ENCODE peak calls at places on chromosomes 13 and 19, in six cellular contexts. J is Panc1, P is Peyer's patch, D is breast epithelium, T is pancreas, O is sigmoid colon. Q is an unnamed sample.

GRCh38 chr13:70960841-70961443 is 852.7 kb upstream of the KLHL1 start:
- DNase-seq in J (no peak), P (no peak), D (no peak), T (no peak), O (no peak), Q (no peak)

GRCh38 chr13:99310382-99311031 is 3.3 kb upstream of the GPR183 start:
- DNase-seq in J (no peak), P (no peak), D (no peak), T (no peak), O (no peak), Q (no peak)

GRCh38 chr19:50833802-50834167 is 411 bp upstream of the KLK15 start:
- DNase-seq in J (no peak), P (no peak), D (no peak), T (no peak), O (no peak), Q (no peak)

GRCh38 chr19:7540761-7541480 is 5.4 kb downstream of the PNPLA6 start:
- DNase-seq in J (no peak), P (no peak), D (no peak), T (no peak), O (no peak), Q (peak; percentile 61)

GRCh38 chr19:37926255-37926654 is 19.2 kb downstream of the SIPA1L3 start:
- DNase-seq in J (no peak), P (no peak), D (no peak), T (no peak), O (no peak), Q (no peak)

GRCh38 chr13:65445340-65445739 is 1784.8 kb downstream of the PCDH9 start:
- DNase-seq in J (no peak), P (no peak), D (no peak), T (no peak), O (no peak), Q (no peak)

GRCh38 chr19:49592486-49593232 is 1.7 kb downstream of the PRR12 start:
- DNase-seq in J (no peak), P (no peak), D (no peak), T (no peak), O (peak; percentile 69), Q (no peak)

GRCh38 chr13:50941146-50941545 is 31.6 kb downstream of the RNASEH2B start:
- DNase-seq in J (no peak), P (no peak), D (no peak), T (no peak), O (no peak), Q (no peak)

GRCh38 chr13:42996584-42996983 is 4.5 kb upstream of the EPSTI1 start:
- DNase-seq in J (peak; percentile 47), P (no peak), D (no peak), T (no peak), O (no peak), Q (no peak)

GRCh38 chr13:75550159-75550567 is 572 bp downstream of the UCHL3 start:
- DNase-seq in J (no peak), P (no peak), D (peak; percentile 46), T (peak; percentile 11), O (no peak), Q (no peak)

GRCh38 chr13:49279112-49279511 is 31.4 kb downstream of the CDADC1 start:
- DNase-seq in J (no peak), P (no peak), D (no peak), T (no peak), O (no peak), Q (no peak)

GRCh38 chr13:99214232-99214631 is 13.6 kb downstream of the UBAC2 start:
- DNase-seq in J (no peak), P (no peak), D (no peak), T (no peak), O (no peak), Q (no peak)

GRCh38 chr13:29754486-29754806 is 96.0 kb downstream of the UBL3 start:
- DNase-seq in J (no peak), P (no peak), D (no peak), T (no peak), O (no peak), Q (no peak)

GRCh38 chr13:63901630-63902029 is 2486.0 kb upstream of the PCDH20 start:
- DNase-seq in J (no peak), P (no peak), D (no peak), T (no peak), O (no peak), Q (no peak)

GRCh38 chr13:74305876-74306275 is 171.7 kb upstream of the KLF12 start:
- DNase-seq in J (no peak), P (no peak), D (no peak), T (no peak), O (no peak), Q (no peak)

GRCh38 chr13:82480415-82480814 is 1401.9 kb downstream of the SLITRK1 start:
- DNase-seq in J (no peak), P (no peak), D (no peak), T (no peak), O (no peak), Q (no peak)
- TF ChIP-seq CTCF in J (no peak), P (no peak), D (no peak), T (no peak), O (no peak), Q (no peak)

DNA sequence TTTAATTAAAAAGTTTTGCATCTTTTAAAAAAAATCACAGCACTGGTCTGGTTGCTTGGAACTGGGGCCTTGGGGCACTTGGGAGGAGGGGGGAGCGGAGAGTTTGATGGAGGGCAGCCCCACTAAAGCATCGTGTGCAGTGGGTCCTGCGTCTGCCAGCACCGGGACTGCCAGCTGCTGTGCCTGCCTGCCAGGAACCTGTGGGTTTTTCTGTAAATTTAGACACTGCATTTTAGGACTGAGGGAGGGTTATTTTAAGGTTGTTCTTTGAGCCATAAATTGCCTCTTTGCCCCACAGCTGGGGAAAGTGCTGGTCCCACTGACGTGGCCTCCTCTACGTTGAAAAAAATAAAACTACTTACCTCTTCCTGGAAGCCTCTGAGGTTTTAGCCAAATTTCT is 2.9 kb downstream of the KLF2 start:
- DNase-seq in J (no peak), P (no peak), D (no peak), T (no peak), O (no peak), Q (no peak)
- H3K4me3 ChIP-seq in J (no peak overlapping the region), P (peak overlapping the region; percentile 79), D (peak overlapping the region; percentile 80), T (no peak overlapping the region), O (peak overlapping the region; percentile 84), Q (peak overlapping the region; percentile 82)

DNA sequence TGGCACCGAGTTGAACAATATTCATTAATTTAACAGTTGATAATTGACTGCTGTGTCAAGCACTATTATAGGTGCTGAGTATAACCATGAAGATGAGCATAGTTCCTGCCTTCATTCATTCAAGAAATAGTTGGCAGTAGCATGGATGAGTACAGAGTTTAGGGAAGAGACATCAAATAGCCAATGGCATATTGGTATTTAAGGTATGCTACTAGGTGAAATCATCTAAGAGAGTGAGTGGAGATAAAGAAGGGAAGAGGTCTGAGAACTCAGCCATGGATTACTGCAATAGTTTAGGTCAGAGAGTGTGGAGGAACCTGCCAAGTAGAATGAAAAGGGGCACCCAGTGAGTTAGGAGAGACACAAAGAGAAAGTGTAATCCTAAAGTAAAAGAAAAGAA is 4.9 kb upstream of the HTR2A start:
- DNase-seq in J (no peak), P (no peak), D (no peak), T (no peak), O (no peak), Q (no peak)
- H3K27ac ChIP-seq in J (no peak overlapping the region), P (no peak overlapping the region), D (no peak overlapping the region), T (no peak overlapping the region), O (no peak overlapping the region), Q (no peak overlapping the region)

GRCh38 chr13:37978680-37979079 is 109.1 kb upstream of the TRPC4 start:
- DNase-seq in J (no peak), P (no peak), D (no peak), T (no peak), O (no peak), Q (no peak)
- TF ChIP-seq CTCF in J (no peak), P (no peak), D (no peak), T (no peak), O (no peak), Q (no peak)

DNA sequence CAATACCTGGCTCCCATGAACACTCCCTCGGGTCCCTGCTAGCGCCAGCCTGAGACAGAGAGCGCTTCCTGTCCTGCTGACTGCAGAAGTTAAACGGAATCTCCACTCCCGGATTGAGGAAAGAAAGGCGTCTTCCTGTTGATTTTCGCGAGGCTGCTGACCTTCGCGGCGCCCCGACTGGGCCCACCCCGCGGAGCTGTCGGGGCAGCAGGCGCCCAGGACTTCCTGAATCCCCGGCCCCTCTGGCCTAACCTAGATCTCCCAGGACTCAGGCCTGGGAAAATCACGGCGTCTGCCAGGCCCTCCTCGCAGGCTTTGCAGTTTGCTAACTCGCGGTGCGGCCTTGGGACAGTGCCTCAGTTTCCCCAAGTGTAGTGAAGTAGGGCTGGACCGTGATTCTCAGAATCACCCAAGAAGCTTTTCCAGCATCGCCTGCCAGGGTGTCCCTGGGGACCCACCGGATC is 108.8 kb downstream of the KCTD15 start:
- DNase-seq in J (no peak), P (no peak), D (peak; percentile 22), T (peak; percentile 48), O (no peak), Q (peak; percentile 49)
- H3K4me3 ChIP-seq in J (peak overlapping the region; percentile 79), P (peak overlapping the region; percentile 28), D (peak overlapping the region; percentile 65), T (peak overlapping the region; percentile 50), O (peak overlapping the region; percentile 49), Q (peak overlapping the region; percentile 60)

DNA sequence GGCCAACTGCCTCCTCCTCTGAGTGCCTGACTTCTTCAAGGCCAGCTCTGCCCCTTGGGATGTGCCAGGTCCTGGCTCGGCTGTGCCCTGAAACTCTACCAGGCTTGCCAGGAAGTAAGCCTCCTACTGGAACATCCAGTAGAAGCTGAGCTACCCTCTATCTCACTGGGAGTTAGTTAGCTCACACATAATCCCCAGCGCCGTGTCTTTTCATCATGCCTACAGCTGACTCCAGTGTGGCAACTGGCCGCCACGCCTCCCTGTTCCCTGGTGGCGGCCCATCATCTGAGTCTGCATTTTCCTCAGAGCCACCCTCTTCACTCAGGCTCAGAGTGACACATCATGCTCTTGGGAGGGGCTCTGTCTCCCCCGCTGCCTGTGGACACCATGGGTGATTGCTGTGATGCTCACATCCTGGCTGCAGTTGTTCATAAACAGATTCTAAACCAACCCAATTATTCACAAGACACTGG is 131.8 kb upstream of the IRS2 start:
- DNase-seq in J (no peak), P (no peak), D (no peak), T (no peak), O (no peak), Q (no peak)
- H3K27ac ChIP-seq in J (no peak overlapping the region), P (no peak overlapping the region), D (peak overlapping the region; percentile 9), T (no peak overlapping the region), O (no peak overlapping the region), Q (no peak overlapping the region)

GRCh38 chr19:10230155-10230903 is 802 bp downstream of the S1PR2 start:
- DNase-seq in J (no peak), P (no peak), D (peak; percentile 57), T (no peak), O (peak; percentile 80), Q (peak; percentile 65)
- TF ChIP-seq CTCF in J (no peak), P (no peak), D (no peak), T (no peak), O (no peak), Q (no peak)